ENCODE peak calls at places on chromosomes 1 and 21, in nine cellular contexts. O is endothelial cell, K is fibroblast of pulmonary artery, M is fibroblast of lung, L is NB4, R is RWPE2, Y is epithelial cell of proximal tubule, G is type B pancreatic cell, S is GM12865. H is an unnamed sample.

GRCh38 chr1:7292714-7293419 is 478.2 kb upstream of the VAMP3 start:
- DNase-seq in O (no peak), K (no peak), M (no peak), L (no peak), R (no peak), Y (no peak), G (peak; percentile 40), S (no peak), H (no peak)

GRCh38 chr1:222104661-222105392 is 362.9 kb upstream of the DUSP10 start:
- DNase-seq in O (no peak), K (no peak), M (no peak), L (no peak), R (no peak), Y (no peak), G (no peak), S (no peak), H (no peak)

GRCh38 chr1:41908288-41908895 is 10.3 kb downstream of the HIVEP3 start:
- DNase-seq in O (no peak), K (no peak), M (no peak), L (no peak), R (no peak), Y (no peak), G (no peak), S (no peak), H (no peak)

GRCh38 chr1:114388432-114389003 is 122.5 kb downstream of the TRIM33 start:
- DNase-seq in O (no peak), K (no peak), M (no peak), L (no peak), R (no peak), Y (no peak), G (no peak), S (no peak), H (no peak)

GRCh38 chr1:186530104-186530503 is 69.2 kb upstream of the PDC start:
- DNase-seq in O (no peak), K (peak; percentile 40), M (peak; percentile 50), L (no peak), R (no peak), Y (no peak), G (no peak), S (no peak), H (peak; percentile 61)

GRCh38 chr21:45152265-45152746 is 77.9 kb downstream of the ADARB1 start:
- DNase-seq in O (peak; percentile 46), K (no peak), M (peak; percentile 65), L (peak; percentile 94), R (no peak), Y (no peak), G (no peak), S (peak; percentile 62), H (no peak)

GRCh38 chr1:15945832-15946448 is 30.0 kb downstream of the ZBTB17 start:
- DNase-seq in O (no peak), K (no peak), M (no peak), L (no peak), R (no peak), Y (no peak), G (no peak), S (no peak), H (no peak)

GRCh38 chr1:91707114-91707889 is 178.6 kb downstream of the TGFBR3 start:
- DNase-seq in O (no peak), K (no peak), M (no peak), L (no peak), R (no peak), Y (no peak), G (no peak), S (no peak), H (no peak)

GRCh38 chr1:61361971-61362370 is 279.6 kb downstream of the NFIA start:
- DNase-seq in O (no peak), K (no peak), M (no peak), L (no peak), R (no peak), Y (no peak), G (no peak), S (no peak), H (no peak)

GRCh38 chr1:34053660-34054059 is 111.4 kb downstream of the CSMD2 start:
- DNase-seq in O (no peak), K (no peak), M (no peak), L (no peak), R (no peak), Y (no peak), G (no peak), S (no peak), H (no peak)

GRCh38 chr1:209885403-209886218 is 52.4 kb upstream of the SYT14 start:
- DNase-seq in O (no peak), K (no peak), M (peak; percentile 69), L (peak; percentile 12), R (no peak), Y (no peak), G (no peak), S (no peak), H (no peak)

GRCh38 chr1:209884249-209884648 is 53.8 kb upstream of the SYT14 start:
- DNase-seq in O (no peak), K (peak; percentile 45), M (peak; percentile 80), L (no peak), R (no peak), Y (no peak), G (no peak), S (no peak), H (no peak)

GRCh38 chr1:209884665-209885117 is 53.3 kb upstream of the SYT14 start:
- DNase-seq in O (no peak), K (peak; percentile 99), M (peak; percentile 100), L (peak; percentile 70), R (peak; percentile 77), Y (peak; percentile 97), G (no peak), S (peak; percentile 24), H (peak; percentile 99)

GRCh38 chr1:209883341-209883971 is 54.6 kb upstream of the SYT14 start:
- DNase-seq in O (no peak), K (peak; percentile 78), M (peak; percentile 95), L (no peak), R (no peak), Y (peak; percentile 95), G (no peak), S (no peak), H (peak; percentile 77)

DNA sequence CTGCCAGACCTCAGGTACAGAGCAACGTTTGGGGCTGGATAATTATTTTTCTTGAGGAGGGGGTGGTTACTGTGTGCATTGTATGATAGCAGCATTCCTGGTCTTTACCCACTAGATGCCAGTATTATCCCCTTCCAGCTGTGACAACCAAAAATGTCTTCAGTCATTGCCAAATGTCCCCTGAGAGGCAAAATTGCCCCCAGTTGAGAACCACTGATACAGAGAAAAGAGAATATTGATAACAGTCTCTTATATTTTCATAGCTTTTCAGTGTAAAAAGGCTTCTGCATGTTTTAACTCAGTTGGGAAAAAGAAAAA is 51.8 kb upstream of the SYT14 start:
- DNase-seq in O (no peak), K (no peak), M (no peak), L (no peak), R (no peak), Y (no peak), G (no peak), S (no peak), H (no peak)
- TF ChIP-seq CTCF in O (no peak), K (peak; percentile 25), M (peak; percentile 12), L (no peak), R (peak; percentile 39), Y (peak; percentile 62), G (no peak), S (no peak), H (no peak)

DNA sequence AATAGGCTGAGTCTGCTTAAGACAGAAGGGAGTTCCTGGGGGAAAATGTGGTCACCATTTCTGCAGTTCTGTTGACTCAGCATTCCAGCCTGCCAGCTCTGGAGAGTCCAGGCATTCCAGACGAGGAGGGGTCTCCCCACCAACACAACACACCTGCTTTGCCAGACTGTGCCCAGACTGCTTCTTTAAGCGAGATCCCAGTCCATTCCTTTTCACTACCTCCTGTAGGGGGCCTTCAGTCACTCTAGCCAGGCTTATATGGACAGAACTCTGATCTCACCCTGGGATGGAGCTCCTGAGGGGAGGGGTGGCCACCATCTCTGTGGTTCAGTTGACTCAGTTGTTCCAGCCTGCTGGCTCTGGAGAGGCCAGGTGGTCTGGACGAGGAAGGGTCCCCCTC is 48.5 kb downstream of the UBE2U start:
- DNase-seq in O (no peak), K (no peak), M (no peak), L (no peak), R (no peak), Y (no peak), G (no peak), S (no peak), H (no peak)
- TF ChIP-seq CTCF in O (no peak), K (peak; percentile 9), M (peak; percentile 16), L (no peak), R (no peak), Y (peak; percentile 29), G (no peak), S (peak; percentile 8), H (peak; percentile 28)

DNA sequence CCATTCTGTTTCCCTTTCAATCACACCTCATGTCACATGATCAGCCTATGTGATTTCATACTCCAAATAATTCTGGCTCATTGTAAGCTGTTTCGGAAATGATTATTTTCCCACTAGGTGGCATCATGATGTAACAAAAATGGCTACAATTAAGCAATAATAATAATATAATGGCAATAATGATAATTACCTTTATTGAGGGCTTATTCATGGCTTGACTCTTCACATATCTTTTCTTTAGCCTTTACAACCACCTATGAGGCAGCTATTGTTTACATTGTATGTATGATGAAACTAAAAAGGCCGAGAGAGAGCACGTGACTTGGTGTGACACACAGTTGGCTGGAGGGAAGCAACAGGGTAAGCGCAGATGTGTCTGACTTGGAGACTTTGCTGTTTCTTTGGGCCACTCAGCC is 12.5 kb upstream of the KPRP start:
- DNase-seq in O (no peak), K (no peak), M (peak; percentile 36), L (peak; percentile 28), R (no peak), Y (no peak), G (no peak), S (no peak), H (peak; percentile 2)
- TF ChIP-seq CTCF in O (no peak), K (no peak), M (no peak), L (no peak), R (peak; percentile 40), Y (peak; percentile 16), G (no peak), S (no peak), H (no peak)

GRCh38 chr1:86970938-86971337 is 56.5 kb downstream of the HS2ST1 start:
- DNase-seq in O (no peak), K (no peak), M (no peak), L (no peak), R (no peak), Y (no peak), G (no peak), S (no peak), H (no peak)

GRCh38 chr1:86965827-86966182 is 51.4 kb downstream of the HS2ST1 start:
- DNase-seq in O (no peak), K (no peak), M (no peak), L (no peak), R (no peak), Y (no peak), G (no peak), S (peak; percentile 25), H (no peak)

GRCh38 chr1:86965012-86965826 is 50.8 kb downstream of the HS2ST1 start:
- DNase-seq in O (peak; percentile 27), K (peak; percentile 73), M (peak; percentile 20), L (peak; percentile 36), R (no peak), Y (no peak), G (no peak), S (peak; percentile 23), H (peak; percentile 57)
- TF ChIP-seq CTCF in O (peak; percentile 24), K (peak; percentile 87), M (peak; percentile 84), L (peak; percentile 36), R (peak; percentile 79), Y (peak; percentile 81), G (peak; percentile 66), S (peak; percentile 29), H (peak; percentile 78)